ENCODE peak calls at places on chromosomes 3 and 15, in five cellular contexts. One of them, this sample, is unnamed.

GRCh38 chr15:75718326-75718725 is 5.7 kb upstream of the CSPG4 start:
- DNase-seq in uterus: peak; percentile 73
- DNase-seq in heart left ventricle: no peak
- DNase-seq in cardiac fibroblast: peak; percentile 52
- DNase-seq in ascending aorta: peak; percentile 89
- DNase-seq in this sample: no peak

GRCh38 chr15:76998661-76999285 is 3.8 kb downstream of the PSTPIP1 start:
- DNase-seq in uterus: no peak
- DNase-seq in heart left ventricle: no peak
- DNase-seq in cardiac fibroblast: no peak
- DNase-seq in ascending aorta: no peak
- DNase-seq in this sample: no peak

GRCh38 chr3:111069974-111070751 is 1.5 kb upstream of the NECTIN3 start:
- DNase-seq in uterus: peak; percentile 23
- DNase-seq in heart left ventricle: peak; percentile 38
- DNase-seq in cardiac fibroblast: peak; percentile 51
- DNase-seq in ascending aorta: no peak
- DNase-seq in this sample: no peak

GRCh38 chr3:191889781-191890180 is 428.8 kb downstream of the PYDC2 start:
- DNase-seq in uterus: no peak
- DNase-seq in heart left ventricle: no peak
- DNase-seq in cardiac fibroblast: no peak
- DNase-seq in ascending aorta: no peak
- DNase-seq in this sample: no peak

GRCh38 chr3:58059349-58060321 is 51.4 kb downstream of the FLNB start:
- DNase-seq in uterus: peak; percentile 91
- DNase-seq in heart left ventricle: peak; percentile 50
- DNase-seq in cardiac fibroblast: peak; percentile 90
- DNase-seq in ascending aorta: peak; percentile 79
- DNase-seq in this sample: peak; percentile 73

GRCh38 chr3:32480596-32480995 is 22.1 kb downstream of the CMTM6 start:
- DNase-seq in uterus: no peak
- DNase-seq in heart left ventricle: no peak
- DNase-seq in cardiac fibroblast: peak; percentile 51
- DNase-seq in ascending aorta: no peak
- DNase-seq in this sample: no peak

GRCh38 chr15:69679623-69680228 is 227.1 kb downstream of the RPLP1 start:
- DNase-seq in uterus: no peak
- DNase-seq in heart left ventricle: no peak
- DNase-seq in cardiac fibroblast: no peak
- DNase-seq in ascending aorta: no peak
- DNase-seq in this sample: no peak

GRCh38 chr3:151037746-151038145 is 47.7 kb upstream of the MED12L start:
- DNase-seq in uterus: peak; percentile 28
- DNase-seq in heart left ventricle: peak; percentile 70
- DNase-seq in cardiac fibroblast: peak; percentile 97
- DNase-seq in ascending aorta: no peak
- DNase-seq in this sample: peak; percentile 83

GRCh38 chr3:17655743-17656142 is 86.7 kb downstream of the TBC1D5 start:
- DNase-seq in uterus: no peak
- DNase-seq in heart left ventricle: no peak
- DNase-seq in cardiac fibroblast: no peak
- DNase-seq in ascending aorta: no peak
- DNase-seq in this sample: no peak

GRCh38 chr3:45362768-45363167 is 25.6 kb upstream of the LARS2 start:
- DNase-seq in uterus: no peak
- DNase-seq in heart left ventricle: no peak
- DNase-seq in cardiac fibroblast: peak; percentile 22
- DNase-seq in ascending aorta: no peak
- DNase-seq in this sample: no peak

GRCh38 chr3:49256152-49256551 is 20.9 kb downstream of the C3orf62 start:
- DNase-seq in uterus: no peak
- DNase-seq in heart left ventricle: no peak
- DNase-seq in cardiac fibroblast: no peak
- DNase-seq in ascending aorta: no peak
- DNase-seq in this sample: no peak

GRCh38 chr15:80386151-80386550 is 18.0 kb upstream of the ARNT2 start:
- DNase-seq in uterus: no peak
- DNase-seq in heart left ventricle: no peak
- DNase-seq in cardiac fibroblast: no peak
- DNase-seq in ascending aorta: no peak
- DNase-seq in this sample: no peak

GRCh38 chr3:175307642-175308041 is 448.5 kb downstream of the NAALADL2 start:
- DNase-seq in uterus: no peak
- DNase-seq in heart left ventricle: no peak
- DNase-seq in cardiac fibroblast: no peak
- DNase-seq in ascending aorta: no peak
- DNase-seq in this sample: no peak

GRCh38 chr15:70054366-70054765 is 43.4 kb downstream of the TLE3 start:
- DNase-seq in uterus: no peak
- DNase-seq in heart left ventricle: peak; percentile 21
- DNase-seq in cardiac fibroblast: no peak
- DNase-seq in ascending aorta: no peak
- DNase-seq in this sample: no peak

GRCh38 chr3:183371672-183371968 is 56.8 kb downstream of the MCF2L2 start:
- DNase-seq in uterus: no peak
- DNase-seq in heart left ventricle: no peak
- DNase-seq in cardiac fibroblast: no peak
- DNase-seq in ascending aorta: no peak
- DNase-seq in this sample: no peak

GRCh38 chr15:40807028-40807887 is at the start of the genes DNAJC17 and ZFYVE19:
- DNase-seq in uterus: peak; percentile 96
- DNase-seq in heart left ventricle: peak; percentile 99
- DNase-seq in cardiac fibroblast: peak; percentile 99
- DNase-seq in ascending aorta: peak; percentile 98
- DNase-seq in this sample: peak; percentile 90

GRCh38 chr15:40807888-40808194 is 568 bp upstream of the DNAJC17 start:
- DNase-seq in uterus: no peak
- DNase-seq in heart left ventricle: no peak
- DNase-seq in cardiac fibroblast: no peak
- DNase-seq in ascending aorta: no peak
- DNase-seq in this sample: no peak

GRCh38 chr15:40803076-40803475 is 3.8 kb upstream of the ZFYVE19 start:
- DNase-seq in uterus: no peak
- DNase-seq in heart left ventricle: no peak
- DNase-seq in cardiac fibroblast: no peak
- DNase-seq in ascending aorta: no peak
- DNase-seq in this sample: no peak

GRCh38 chr15:40806672-40807027 is 239 bp upstream of the ZFYVE19 start:
- DNase-seq in uterus: no peak
- DNase-seq in heart left ventricle: no peak
- DNase-seq in cardiac fibroblast: no peak
- DNase-seq in ascending aorta: no peak
- DNase-seq in this sample: no peak

GRCh38 chr15:40803688-40804087 is 3.2 kb upstream of the ZFYVE19 start:
- DNase-seq in uterus: no peak
- DNase-seq in heart left ventricle: no peak
- DNase-seq in cardiac fibroblast: no peak
- DNase-seq in ascending aorta: no peak
- DNase-seq in this sample: no peak
- TF ChIP-seq CTCF in uterus: no peak
- TF ChIP-seq CTCF in heart left ventricle: no peak
- TF ChIP-seq CTCF in cardiac fibroblast: no peak
- TF ChIP-seq CTCF in ascending aorta: no peak
- TF ChIP-seq CTCF in this sample: no peak

GRCh38 chr15:65066001-65066634 is 1.7 kb downstream of the RASL12 start:
- DNase-seq in uterus: no peak
- DNase-seq in heart left ventricle: no peak
- DNase-seq in cardiac fibroblast: peak; percentile 49
- DNase-seq in ascending aorta: no peak
- DNase-seq in this sample: no peak
- H3K4me3 ChIP-seq in uterus: peak overlapping the region; percentile 58
- H3K4me3 ChIP-seq in heart left ventricle: peak overlapping the region; percentile 79
- H3K4me3 ChIP-seq in cardiac fibroblast: no peak overlapping the region
- H3K4me3 ChIP-seq in ascending aorta: peak overlapping the region; percentile 75
- H3K4me3 ChIP-seq in this sample: no peak overlapping the region

GRCh38 chr15:52052076-52052935 is 33.3 kb downstream of the MAPK6 start:
- DNase-seq in uterus: no peak
- DNase-seq in heart left ventricle: no peak
- DNase-seq in cardiac fibroblast: peak; percentile 52
- DNase-seq in ascending aorta: no peak
- DNase-seq in this sample: no peak
- TF ChIP-seq CTCF in uterus: no peak
- TF ChIP-seq CTCF in heart left ventricle: no peak
- TF ChIP-seq CTCF in cardiac fibroblast: no peak
- TF ChIP-seq CTCF in ascending aorta: no peak
- TF ChIP-seq CTCF in this sample: no peak

GRCh38 chr3:56423537-56424209 is 44.6 kb downstream of the ERC2 start:
- DNase-seq in uterus: no peak
- DNase-seq in heart left ventricle: no peak
- DNase-seq in cardiac fibroblast: no peak
- DNase-seq in ascending aorta: no peak
- DNase-seq in this sample: no peak
- H3K4me3 ChIP-seq in uterus: no peak overlapping the region
- H3K4me3 ChIP-seq in heart left ventricle: no peak overlapping the region
- H3K4me3 ChIP-seq in cardiac fibroblast: no peak overlapping the region
- H3K4me3 ChIP-seq in ascending aorta: no peak overlapping the region
- H3K4me3 ChIP-seq in this sample: no peak overlapping the region

GRCh38 chr3:51137715-51138114 is 247.4 kb upstream of the MANF start:
- DNase-seq in uterus: no peak
- DNase-seq in heart left ventricle: no peak
- DNase-seq in cardiac fibroblast: no peak
- DNase-seq in ascending aorta: no peak
- DNase-seq in this sample: no peak

GRCh38 chr3:51139616-51140015 is 245.5 kb upstream of the MANF start:
- DNase-seq in uterus: no peak
- DNase-seq in heart left ventricle: no peak
- DNase-seq in cardiac fibroblast: no peak
- DNase-seq in ascending aorta: no peak
- DNase-seq in this sample: no peak

GRCh38 chr3:51146781-51147180 is 238.3 kb upstream of the MANF start:
- DNase-seq in uterus: no peak
- DNase-seq in heart left ventricle: no peak
- DNase-seq in cardiac fibroblast: no peak
- DNase-seq in ascending aorta: no peak
- DNase-seq in this sample: no peak

GRCh38 chr3:51145811-51146585 is 239.1 kb upstream of the MANF start:
- DNase-seq in uterus: no peak
- DNase-seq in heart left ventricle: no peak
- DNase-seq in cardiac fibroblast: no peak
- DNase-seq in ascending aorta: no peak
- DNase-seq in this sample: no peak

DNA sequence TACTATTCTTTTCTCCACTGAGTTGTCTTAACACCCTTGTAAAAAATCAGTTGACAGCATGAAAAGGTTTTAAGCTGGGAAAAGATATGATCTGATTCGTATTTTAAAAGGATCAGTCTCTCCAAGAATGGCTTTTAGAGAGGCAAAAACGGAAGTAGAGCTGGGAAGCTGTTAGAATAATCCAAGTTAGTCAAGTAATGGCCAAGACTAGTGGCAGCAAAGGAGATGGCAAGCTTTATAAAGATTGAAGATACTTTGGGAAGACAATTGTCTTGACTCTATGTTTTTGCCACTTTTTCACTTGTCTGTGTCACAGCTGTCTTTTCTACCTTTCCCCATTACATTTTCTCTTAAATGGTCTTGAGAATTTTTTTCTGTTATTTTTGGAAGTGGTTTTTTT is 243.5 kb upstream of the MANF start:
- DNase-seq in uterus: no peak
- DNase-seq in heart left ventricle: no peak
- DNase-seq in cardiac fibroblast: no peak
- DNase-seq in ascending aorta: no peak
- DNase-seq in this sample: no peak
- TF ChIP-seq CTCF in uterus: no peak
- TF ChIP-seq CTCF in heart left ventricle: no peak
- TF ChIP-seq CTCF in cardiac fibroblast: no peak
- TF ChIP-seq CTCF in ascending aorta: no peak
- TF ChIP-seq CTCF in this sample: no peak